ENCODE peak calls at places on chromosome 14, in eight cellular contexts. One of them, this sample, is unnamed.

GRCh38 chr14:35346738-35347322 is 54.6 kb downstream of the PSMA6 start:
- DNase-seq in naive thymus-derived CD8-positive, alpha-beta T cell: no peak
- DNase-seq in tibial nerve: no peak
- DNase-seq in fibroblast of mammary gland: no peak
- DNase-seq in ecto neural progenitor cell: no peak
- DNase-seq in GM23338: no peak
- DNase-seq in AG20443: no peak
- DNase-seq in HFF-Myc: no peak
- DNase-seq in this sample: no peak

GRCh38 chr14:61388173-61388975 is 67.0 kb downstream of the PRKCH start:
- DNase-seq in naive thymus-derived CD8-positive, alpha-beta T cell: peak
- DNase-seq in tibial nerve: no peak
- DNase-seq in fibroblast of mammary gland: peak
- DNase-seq in ecto neural progenitor cell: no peak
- DNase-seq in GM23338: no peak
- DNase-seq in AG20443: no peak
- DNase-seq in HFF-Myc: no peak
- DNase-seq in this sample: peak

GRCh38 chr14:98136420-98136819 is 1135.6 kb downstream of the BCL11B start:
- DNase-seq in naive thymus-derived CD8-positive, alpha-beta T cell: no peak
- DNase-seq in tibial nerve: no peak
- DNase-seq in fibroblast of mammary gland: no peak
- DNase-seq in ecto neural progenitor cell: no peak
- DNase-seq in GM23338: no peak
- DNase-seq in AG20443: no peak
- DNase-seq in HFF-Myc: no peak
- DNase-seq in this sample: no peak

GRCh38 chr14:24605435-24606190 is 3.9 kb downstream of the GZMH start:
- DNase-seq in naive thymus-derived CD8-positive, alpha-beta T cell: peak
- DNase-seq in tibial nerve: peak
- DNase-seq in fibroblast of mammary gland: peak
- DNase-seq in ecto neural progenitor cell: peak
- DNase-seq in GM23338: peak
- DNase-seq in AG20443: peak
- DNase-seq in HFF-Myc: no peak
- DNase-seq in this sample: peak

GRCh38 chr14:52951730-52952481 is 1.1 kb upstream of the FERMT2 start:
- DNase-seq in naive thymus-derived CD8-positive, alpha-beta T cell: peak
- DNase-seq in tibial nerve: peak
- DNase-seq in fibroblast of mammary gland: peak
- DNase-seq in ecto neural progenitor cell: no peak
- DNase-seq in GM23338: peak
- DNase-seq in AG20443: peak
- DNase-seq in HFF-Myc: peak
- DNase-seq in this sample: peak

GRCh38 chr14:59328410-59328809 is 136.8 kb downstream of the GPR135 start:
- DNase-seq in naive thymus-derived CD8-positive, alpha-beta T cell: no peak
- DNase-seq in tibial nerve: no peak
- DNase-seq in fibroblast of mammary gland: peak
- DNase-seq in ecto neural progenitor cell: no peak
- DNase-seq in GM23338: no peak
- DNase-seq in AG20443: no peak
- DNase-seq in HFF-Myc: no peak
- DNase-seq in this sample: no peak

GRCh38 chr14:104968541-104969401 is 9.4 kb downstream of the AHNAK2 start:
- DNase-seq in naive thymus-derived CD8-positive, alpha-beta T cell: no peak
- DNase-seq in tibial nerve: no peak
- DNase-seq in fibroblast of mammary gland: peak
- DNase-seq in ecto neural progenitor cell: no peak
- DNase-seq in GM23338: no peak
- DNase-seq in AG20443: no peak
- DNase-seq in HFF-Myc: no peak
- DNase-seq in this sample: peak

GRCh38 chr14:52338282-52338681 is 24.2 kb downstream of the PTGER2 start:
- DNase-seq in naive thymus-derived CD8-positive, alpha-beta T cell: no peak
- DNase-seq in tibial nerve: no peak
- DNase-seq in fibroblast of mammary gland: peak
- DNase-seq in ecto neural progenitor cell: no peak
- DNase-seq in GM23338: no peak
- DNase-seq in AG20443: peak
- DNase-seq in HFF-Myc: no peak
- DNase-seq in this sample: peak

GRCh38 chr14:100474176-100474575 is 113.0 kb downstream of the BEGAIN start:
- DNase-seq in naive thymus-derived CD8-positive, alpha-beta T cell: no peak
- DNase-seq in tibial nerve: no peak
- DNase-seq in fibroblast of mammary gland: no peak
- DNase-seq in ecto neural progenitor cell: no peak
- DNase-seq in GM23338: no peak
- DNase-seq in AG20443: no peak
- DNase-seq in HFF-Myc: no peak
- DNase-seq in this sample: no peak

GRCh38 chr14:58918066-58918465 is 270.4 kb upstream of the DAAM1 start:
- DNase-seq in naive thymus-derived CD8-positive, alpha-beta T cell: no peak
- DNase-seq in tibial nerve: no peak
- DNase-seq in fibroblast of mammary gland: peak
- DNase-seq in ecto neural progenitor cell: no peak
- DNase-seq in GM23338: no peak
- DNase-seq in AG20443: no peak
- DNase-seq in HFF-Myc: no peak
- DNase-seq in this sample: peak

GRCh38 chr14:44897844-44898151 is 63.9 kb downstream of the KLHL28 start:
- DNase-seq in naive thymus-derived CD8-positive, alpha-beta T cell: no peak
- DNase-seq in tibial nerve: no peak
- DNase-seq in fibroblast of mammary gland: peak
- DNase-seq in ecto neural progenitor cell: no peak
- DNase-seq in GM23338: no peak
- DNase-seq in AG20443: no peak
- DNase-seq in HFF-Myc: no peak
- DNase-seq in this sample: no peak

GRCh38 chr14:95507174-95507573 is 9.3 kb downstream of the SYNE3 start:
- DNase-seq in naive thymus-derived CD8-positive, alpha-beta T cell: no peak
- DNase-seq in tibial nerve: peak
- DNase-seq in fibroblast of mammary gland: peak
- DNase-seq in ecto neural progenitor cell: no peak
- DNase-seq in GM23338: no peak
- DNase-seq in AG20443: peak
- DNase-seq in HFF-Myc: peak
- DNase-seq in this sample: peak

GRCh38 chr14:30214014-30214413 is 286.4 kb upstream of the PRKD1 start:
- DNase-seq in naive thymus-derived CD8-positive, alpha-beta T cell: no peak
- DNase-seq in tibial nerve: no peak
- DNase-seq in fibroblast of mammary gland: peak
- DNase-seq in ecto neural progenitor cell: no peak
- DNase-seq in GM23338: no peak
- DNase-seq in AG20443: peak
- DNase-seq in HFF-Myc: no peak
- DNase-seq in this sample: peak

GRCh38 chr14:78498062-78498595 is 328.0 kb downstream of the NRXN3 start:
- DNase-seq in naive thymus-derived CD8-positive, alpha-beta T cell: no peak
- DNase-seq in tibial nerve: no peak
- DNase-seq in fibroblast of mammary gland: no peak
- DNase-seq in ecto neural progenitor cell: no peak
- DNase-seq in GM23338: no peak
- DNase-seq in AG20443: no peak
- DNase-seq in HFF-Myc: no peak
- DNase-seq in this sample: no peak

GRCh38 chr14:74875941-74876913 is at the start of gene PROX2:
- DNase-seq in naive thymus-derived CD8-positive, alpha-beta T cell: peak
- DNase-seq in tibial nerve: no peak
- DNase-seq in fibroblast of mammary gland: peak
- DNase-seq in ecto neural progenitor cell: no peak
- DNase-seq in GM23338: peak
- DNase-seq in AG20443: no peak
- DNase-seq in HFF-Myc: no peak
- DNase-seq in this sample: peak

GRCh38 chr14:63051301-63051700 is 6.0 kb upstream of the KCNH5 start:
- DNase-seq in naive thymus-derived CD8-positive, alpha-beta T cell: no peak
- DNase-seq in tibial nerve: no peak
- DNase-seq in fibroblast of mammary gland: no peak
- DNase-seq in ecto neural progenitor cell: no peak
- DNase-seq in GM23338: no peak
- DNase-seq in AG20443: no peak
- DNase-seq in HFF-Myc: no peak
- DNase-seq in this sample: no peak